ENCODE peak calls at places on chromosomes 1 and 21, in ten cellular contexts. P is HTR-8/SVneo, M is A549, D is T follicular helper cell, J is lung, Y is astrocyte of the spinal cord, G is epithelial cell of proximal tubule, K is islet precursor cell, V is HAP-1, N is GM04503. L is an unnamed sample.

GRCh38 chr1:153670257-153670858 is 435 bp downstream of the ILF2 start:
- DNase-seq in P (no peak), M (no peak), D (no peak), J (no peak), Y (no peak), G (no peak), K (no peak), V (no peak), N (no peak), L (no peak)

GRCh38 chr1:38242506-38242905 is 195.9 kb upstream of the POU3F1 start:
- DNase-seq in P (no peak), M (no peak), D (no peak), J (no peak), Y (no peak), G (no peak), K (peak), V (no peak), N (no peak), L (no peak)

GRCh38 chr1:106515375-106515774 is 541.1 kb upstream of the PRMT6 start:
- DNase-seq in P (no peak), M (no peak), D (no peak), J (no peak), Y (no peak), G (peak), K (no peak), V (no peak), N (no peak), L (no peak)

GRCh38 chr1:112904071-112904830 is 51.7 kb downstream of the SLC16A1 start:
- DNase-seq in P (no peak), M (no peak), D (no peak), J (no peak), Y (peak), G (no peak), K (peak), V (no peak), N (peak), L (no peak)

GRCh38 chr1:225911207-225912130 is 12.6 kb downstream of the PYCR2 start:
- DNase-seq in P (peak), M (peak), D (peak), J (peak), Y (peak), G (no peak), K (peak), V (no peak), N (no peak), L (peak)

GRCh38 chr21:46416551-46416950 is 42.1 kb upstream of the DIP2A start:
- DNase-seq in P (no peak), M (no peak), D (no peak), J (no peak), Y (no peak), G (no peak), K (no peak), V (no peak), N (no peak), L (no peak)

GRCh38 chr1:8604041-8604942 is 213.1 kb downstream of the RERE start:
- DNase-seq in P (no peak), M (no peak), D (no peak), J (no peak), Y (no peak), G (peak), K (no peak), V (no peak), N (no peak), L (no peak)

GRCh38 chr1:206898089-206898908 is 1.1 kb downstream of the IL24 start:
- DNase-seq in P (peak), M (no peak), D (no peak), J (no peak), Y (peak), G (no peak), K (peak), V (no peak), N (peak), L (no peak)

GRCh38 chr1:234593771-234594504 is 16.0 kb downstream of the IRF2BP2 start:
- DNase-seq in P (no peak), M (no peak), D (no peak), J (no peak), Y (no peak), G (no peak), K (no peak), V (no peak), N (no peak), L (no peak)

GRCh38 chr1:113858982-113859381 is 12.5 kb downstream of the PTPN22 start:
- DNase-seq in P (no peak), M (no peak), D (no peak), J (no peak), Y (no peak), G (no peak), K (no peak), V (no peak), N (no peak), L (no peak)

GRCh38 chr21:29217818-29218252 is 80.9 kb upstream of the BACH1 start:
- DNase-seq in P (peak), M (peak), D (no peak), J (no peak), Y (peak), G (no peak), K (no peak), V (no peak), N (peak), L (no peak)

GRCh38 chr1:243441601-243442000 is 185.8 kb downstream of the SDCCAG8 start:
- DNase-seq in P (no peak), M (no peak), D (no peak), J (no peak), Y (no peak), G (no peak), K (no peak), V (no peak), N (no peak), L (no peak)

GRCh38 chr21:16678479-16678878 is 834.4 kb upstream of the CXADR start:
- DNase-seq in P (no peak), M (no peak), D (no peak), J (no peak), Y (no peak), G (no peak), K (no peak), V (no peak), N (no peak), L (no peak)

GRCh38 chr1:97209381-97209780 is 487.8 kb downstream of the PTBP2 start:
- DNase-seq in P (no peak), M (no peak), D (no peak), J (no peak), Y (no peak), G (no peak), K (no peak), V (no peak), N (no peak), L (no peak)

GRCh38 chr1:58439946-58440345 is 106.6 kb downstream of the OMA1 start:
- DNase-seq in P (no peak), M (no peak), D (no peak), J (no peak), Y (no peak), G (no peak), K (no peak), V (no peak), N (no peak), L (no peak)

GRCh38 chr1:29753771-29754607 is 517.7 kb downstream of the PTPRU start:
- DNase-seq in P (no peak), M (no peak), D (no peak), J (peak), Y (no peak), G (no peak), K (peak), V (no peak), N (no peak), L (no peak)

GRCh38 chr1:226723640-226724532 is 15.2 kb downstream of the ITPKB start:
- DNase-seq in P (peak), M (no peak), D (no peak), J (no peak), Y (peak), G (no peak), K (peak), V (peak), N (no peak), L (no peak)

GRCh38 chr1:43269627-43270375 is at the start of gene TMEM125:
- DNase-seq in P (no peak), M (no peak), D (no peak), J (peak), Y (no peak), G (no peak), K (peak), V (no peak), N (no peak), L (no peak)

GRCh38 chr1:47295579-47295978 is 18.4 kb downstream of the STIL start:
- DNase-seq in P (no peak), M (no peak), D (no peak), J (no peak), Y (no peak), G (no peak), K (no peak), V (no peak), N (no peak), L (no peak)

GRCh38 chr1:19484338-19484792 is 974 bp downstream of the CAPZB start:
- DNase-seq in P (no peak), M (no peak), D (no peak), J (no peak), Y (no peak), G (no peak), K (no peak), V (peak), N (no peak), L (no peak)

GRCh38 chr1:3032970-3033794 is 11.9 kb downstream of the ACTRT2 start:
- DNase-seq in P (no peak), M (no peak), D (peak), J (no peak), Y (no peak), G (no peak), K (no peak), V (no peak), N (no peak), L (peak)

GRCh38 chr1:88434836-88435235 is 249.2 kb upstream of the PKN2 start:
- DNase-seq in P (no peak), M (no peak), D (no peak), J (no peak), Y (no peak), G (no peak), K (no peak), V (no peak), N (no peak), L (no peak)

GRCh38 chr1:16420719-16421118 is 16.5 kb downstream of the SPATA21 start:
- DNase-seq in P (no peak), M (no peak), D (no peak), J (no peak), Y (no peak), G (no peak), K (peak), V (no peak), N (no peak), L (peak)

GRCh38 chr1:232628335-232629214 is 1.4 kb downstream of the SIPA1L2 start:
- DNase-seq in P (no peak), M (no peak), D (no peak), J (no peak), Y (peak), G (no peak), K (no peak), V (no peak), N (no peak), L (no peak)

GRCh38 chr1:6141601-6142000 is 38.5 kb downstream of the CHD5 start:
- DNase-seq in P (no peak), M (no peak), D (no peak), J (no peak), Y (no peak), G (no peak), K (no peak), V (no peak), N (no peak), L (no peak)

GRCh38 chr1:95451054-95451453 is 217.0 kb downstream of the RWDD3 start:
- DNase-seq in P (no peak), M (no peak), D (no peak), J (no peak), Y (no peak), G (no peak), K (peak), V (peak), N (no peak), L (no peak)

GRCh38 chr1:80656628-80657019 is 1144.1 kb upstream of the ADGRL2 start:
- DNase-seq in P (no peak), M (peak), D (no peak), J (no peak), Y (peak), G (peak), K (no peak), V (no peak), N (no peak), L (no peak)

GRCh38 chr1:74392186-74392585 is 120.2 kb downstream of the LRRC53 start:
- DNase-seq in P (no peak), M (no peak), D (no peak), J (no peak), Y (no peak), G (no peak), K (no peak), V (no peak), N (no peak), L (no peak)

GRCh38 chr1:204103121-204103741 is 30.3 kb downstream of the SOX13 start:
- DNase-seq in P (no peak), M (no peak), D (no peak), J (no peak), Y (no peak), G (no peak), K (no peak), V (no peak), N (no peak), L (no peak)

GRCh38 chr1:163168053-163168452 is 34.7 kb downstream of the RGS5 start:
- DNase-seq in P (peak), M (no peak), D (no peak), J (no peak), Y (peak), G (peak), K (peak), V (no peak), N (peak), L (no peak)

GRCh38 chr21:43890042-43890441 is 25.0 kb downstream of the AGPAT3 start:
- DNase-seq in P (no peak), M (no peak), D (no peak), J (no peak), Y (no peak), G (no peak), K (no peak), V (no peak), N (no peak), L (no peak)

GRCh38 chr1:182507685-182508084 is 57.7 kb downstream of the RGSL1 start:
- DNase-seq in P (no peak), M (no peak), D (no peak), J (peak), Y (no peak), G (no peak), K (no peak), V (no peak), N (no peak), L (no peak)

GRCh38 chr1:44576456-44577150 is 97.7 kb downstream of the TMEM53 start:
- DNase-seq in P (no peak), M (no peak), D (no peak), J (no peak), Y (peak), G (no peak), K (no peak), V (no peak), N (no peak), L (no peak)

GRCh38 chr1:166840309-166841302 is 1.3 kb downstream of the POGK start:
- DNase-seq in P (no peak), M (no peak), D (no peak), J (peak), Y (peak), G (no peak), K (peak), V (peak), N (no peak), L (no peak)

GRCh38 chr1:45643978-45644377 is 20.1 kb upstream of the CCDC17 start:
- DNase-seq in P (no peak), M (no peak), D (no peak), J (no peak), Y (no peak), G (no peak), K (no peak), V (no peak), N (no peak), L (no peak)

GRCh38 chr1:152759453-152760173 is 1.8 kb downstream of the KPRP start:
- DNase-seq in P (no peak), M (no peak), D (no peak), J (no peak), Y (no peak), G (no peak), K (no peak), V (no peak), N (no peak), L (no peak)

GRCh38 chr1:200975458-200975857 is 48.1 kb downstream of the KIF21B start:
- DNase-seq in P (no peak), M (no peak), D (no peak), J (no peak), Y (no peak), G (no peak), K (peak), V (no peak), N (no peak), L (no peak)

L was measured in effector memory CD4-positive, alpha-beta T cell.